ENCODE peak calls at places on chromosomes 2 and 18, in six cellular contexts. M is A673, Y is fibroblast of mammary gland, B is endothelial cell, I is neural crest cell, T is spleen. Z is an unnamed sample.

GRCh38 chr18:34977787-34978532 is 63.3 kb upstream of the MAPRE2 start:
- DNase-seq in T (peak), B (peak), M (peak), I (peak), Y (no peak), Z (peak)

GRCh38 chr18:63848159-63848558 is 39.3 kb upstream of the SERPINB2 start:
- DNase-seq in M (peak), B (peak), T (no peak), I (peak), Y (peak), Z (no peak)

GRCh38 chr18:40355701-40356100 is 1599.3 kb upstream of the PIK3C3 start:
- DNase-seq in Y (peak), I (no peak), M (no peak), T (no peak), B (no peak), Z (no peak)

GRCh38 chr2:240225660-240226475 is 85.4 kb upstream of the OTOS start:
- DNase-seq in B (no peak), I (no peak), M (no peak), Y (no peak), T (no peak), Z (peak)

GRCh38 chr18:50928551-50928950 is 39.3 kb upstream of the ELAC1 start:
- DNase-seq in T (no peak), M (no peak), I (no peak), B (no peak), Y (peak), Z (no peak)

GRCh38 chr2:202382684-202383083 is 6.6 kb downstream of the BMPR2 start:
- DNase-seq in B (no peak), M (no peak), Y (no peak), I (no peak), T (no peak), Z (no peak)

GRCh38 chr2:239378021-239378917 is 22.6 kb downstream of the HDAC4 start:
- DNase-seq in B (no peak), Y (no peak), I (no peak), T (peak), M (no peak), Z (peak)

GRCh38 chr18:79988925-79989361 is 580 bp upstream of the TXNL4A start:
- DNase-seq in I (no peak), M (peak), B (no peak), T (peak), Y (peak), Z (no peak)

GRCh38 chr2:135984199-135985017 is 1.0 kb downstream of the DARS1 start:
- DNase-seq in I (no peak), M (no peak), T (no peak), B (no peak), Y (no peak), Z (no peak)

GRCh38 chr2:74867841-74868658 is 34.1 kb downstream of the HK2 start:
- DNase-seq in Y (peak), T (no peak), B (no peak), M (no peak), I (no peak), Z (no peak)

GRCh38 chr2:214232266-214232665 is 178.6 kb upstream of the VWC2L start:
- DNase-seq in I (no peak), T (no peak), M (no peak), Y (no peak), B (no peak), Z (no peak)

DNA sequence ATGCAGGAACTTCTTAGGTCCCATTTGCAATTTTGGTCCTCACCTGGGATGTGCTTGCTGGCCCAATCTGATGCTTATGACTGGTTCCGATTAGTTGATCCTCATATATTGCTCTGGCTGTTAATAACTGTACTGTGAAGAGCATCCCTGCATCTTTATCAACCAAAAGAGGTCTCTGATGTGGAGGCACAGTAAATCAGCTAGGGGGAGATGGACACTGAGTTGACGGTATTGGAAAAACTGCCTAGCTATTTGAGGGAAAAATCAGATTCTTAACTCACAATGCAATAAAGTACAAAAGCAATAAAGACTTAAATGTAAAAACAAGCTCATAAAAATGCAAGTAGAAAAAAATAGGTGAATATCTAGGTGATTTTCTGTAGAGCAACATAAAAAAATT is 188.0 kb upstream of the TCF4 start:
- DNase-seq in Y (no peak), M (no peak), B (no peak), I (no peak), T (no peak), Z (no peak)
- TF ChIP-seq CTCF in Y (peak), M (peak), B (no peak), I (no peak), T (no peak), Z (no peak)

DNA sequence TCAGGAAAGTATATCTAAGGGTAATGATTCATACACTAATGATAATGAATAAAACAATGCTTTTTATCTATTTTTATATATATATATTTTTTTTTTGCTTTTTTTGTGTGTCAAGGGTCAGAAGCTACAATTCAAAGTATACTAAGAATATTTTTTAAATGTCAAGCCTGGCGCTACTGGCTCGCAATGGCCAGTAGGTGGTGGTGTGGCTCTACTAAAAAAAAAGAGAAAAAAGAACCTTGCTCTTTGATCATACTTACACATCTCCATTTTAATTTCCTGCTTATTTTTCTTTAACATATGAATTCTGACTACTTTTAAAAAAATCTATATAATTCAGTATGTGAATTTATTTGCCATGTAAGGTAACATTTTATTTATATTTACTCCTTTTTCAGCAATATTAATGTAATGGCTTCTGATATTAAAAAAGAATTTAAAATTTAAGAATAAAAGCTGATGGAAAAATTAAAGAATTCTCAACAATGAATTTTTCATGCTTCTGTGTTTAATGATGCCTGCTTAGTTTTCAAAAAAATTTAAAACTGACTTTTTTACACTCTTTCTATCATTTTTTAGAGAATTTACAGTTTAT is 232.9 kb downstream of the GULP1 start:
- DNase-seq in B (peak), Y (peak), M (peak), I (peak), T (no peak), Z (no peak)
- TF ChIP-seq CTCF in B (peak), Y (peak), M (peak), I (peak), T (no peak), Z (no peak)

GRCh38 chr2:10879624-10880585 is 31.8 kb upstream of the KCNF1 start:
- DNase-seq in Y (no peak), M (peak), T (no peak), B (no peak), I (no peak), Z (no peak)
- TF ChIP-seq CTCF in Y (no peak), M (no peak), T (no peak), B (no peak), I (no peak), Z (no peak)

GRCh38 chr2:10434885-10435419 is 13.2 kb downstream of the ODC1 start:
- DNase-seq in M (peak), B (peak), T (peak), I (peak), Y (peak), Z (peak)

GRCh38 chr2:10437806-10438205 is 10.3 kb downstream of the ODC1 start:
- DNase-seq in B (no peak), I (no peak), T (no peak), Y (no peak), M (no peak), Z (no peak)

GRCh38 chr2:10436711-10437110 is 11.4 kb downstream of the ODC1 start:
- DNase-seq in T (peak), B (no peak), Y (no peak), M (no peak), I (no peak), Z (no peak)

GRCh38 chr2:10433948-10434884 is 13.9 kb downstream of the ODC1 start:
- DNase-seq in M (no peak), Y (no peak), T (peak), B (no peak), I (no peak), Z (no peak)

GRCh38 chr2:10435427-10436204 is 12.5 kb downstream of the ODC1 start:
- DNase-seq in B (no peak), I (no peak), Y (no peak), T (peak), M (no peak), Z (no peak)
- TF ChIP-seq CTCF in B (no peak), I (no peak), Y (no peak), T (no peak), M (no peak), Z (no peak)

GRCh38 chr2:70242552-70242951 is 5.9 kb downstream of the TIA1 start:
- DNase-seq in B (no peak), Y (no peak), M (no peak), I (no peak), T (no peak), Z (no peak)
- TF ChIP-seq CTCF in B (no peak), Y (no peak), M (no peak), I (no peak), T (no peak), Z (no peak)

GRCh38 chr2:217932661-217933325 is 70.0 kb downstream of the TNS1 start:
- DNase-seq in T (no peak), Y (no peak), M (no peak), I (no peak), B (no peak), Z (no peak)
- TF ChIP-seq CTCF in T (no peak), Y (peak), M (peak), I (peak), B (no peak), Z (no peak)

GRCh38 chr2:101832114-101832513 is 134.6 kb downstream of the MAP4K4 start:
- DNase-seq in Y (no peak), T (no peak), M (no peak), I (no peak), B (no peak), Z (no peak)
- TF ChIP-seq CTCF in Y (peak), T (no peak), M (peak), I (peak), B (peak), Z (peak)

GRCh38 chr18:70169747-70170146 is 35.7 kb downstream of the RTTN start:
- DNase-seq in Y (no peak), M (no peak), T (no peak), B (no peak), I (no peak), Z (no peak)

GRCh38 chr18:70176537-70176936 is 28.9 kb downstream of the RTTN start:
- DNase-seq in M (no peak), I (no peak), T (no peak), Y (no peak), B (no peak), Z (no peak)

GRCh38 chr18:70166668-70167067 is 38.8 kb downstream of the RTTN start:
- DNase-seq in I (no peak), M (no peak), T (no peak), B (no peak), Y (no peak), Z (no peak)

GRCh38 chr18:70175216-70175615 is 30.3 kb downstream of the RTTN start:
- DNase-seq in I (no peak), Y (no peak), B (no peak), M (no peak), T (no peak), Z (no peak)

DNA sequence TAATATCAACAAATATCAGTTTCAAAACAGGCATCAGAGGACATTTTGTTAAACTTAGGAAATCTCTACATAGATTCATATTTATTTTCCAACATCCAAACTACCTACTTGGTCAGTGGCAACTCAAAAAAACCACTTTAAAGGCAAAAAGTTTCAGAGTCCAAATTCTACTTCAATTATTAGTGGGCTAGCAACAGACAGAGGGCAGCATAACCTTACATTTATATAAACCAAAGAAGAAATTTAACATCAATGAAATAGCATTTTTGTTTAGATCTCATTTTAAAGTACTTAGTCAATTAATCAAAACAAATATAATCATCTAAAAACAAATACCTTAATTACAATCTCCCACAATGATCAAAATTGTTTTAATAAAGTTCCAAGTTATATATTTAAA is 33.3 kb downstream of the RTTN start:
- DNase-seq in I (no peak), M (peak), T (no peak), B (no peak), Y (peak), Z (no peak)
- TF ChIP-seq CTCF in I (peak), M (peak), T (no peak), B (no peak), Y (peak), Z (no peak)

GRCh38 chr2:158745067-158745865 is 49.9 kb upstream of the DAPL1 start:
- DNase-seq in T (no peak), Y (peak), M (peak), B (peak), I (peak), Z (no peak)
- TF ChIP-seq CTCF in T (no peak), Y (peak), M (peak), B (no peak), I (peak), Z (peak)

GRCh38 chr2:227545990-227546389 is 52.7 kb upstream of the SCYGR2 start:
- DNase-seq in M (peak), Y (no peak), T (peak), B (peak), I (no peak), Z (no peak)
- TF ChIP-seq CTCF in M (peak), Y (peak), T (no peak), B (no peak), I (peak), Z (no peak)

Z was measured in natural killer cell.